ENCODE peak calls at places on chromosomes 3 and 15, in five cellular contexts. P is body of pancreas; C is CD8-positive, alpha-beta memory T cell; M is neural progenitor cell; J is breast epithelium. Z is an unnamed sample.

GRCh38 chr15:52408823-52409222 is 113.2 kb upstream of the MYO5C start:
- DNase-seq in P (no peak), C (no peak), M (no peak), J (no peak), Z (no peak)

GRCh38 chr3:39147711-39148115 is 5.7 kb downstream of the CSRNP1 start:
- DNase-seq in P (peak; percentile 59), C (no peak), M (no peak), J (peak; percentile 17), Z (no peak)

GRCh38 chr3:52317601-52318000 is 1.5 kb downstream of the DNAH1 start:
- DNase-seq in P (peak; percentile 45), C (peak; percentile 62), M (peak; percentile 93), J (peak; percentile 41), Z (no peak)

GRCh38 chr3:53129344-53129743 is 891 bp downstream of the RFT1 start:
- DNase-seq in P (no peak), C (no peak), M (no peak), J (no peak), Z (no peak)

GRCh38 chr3:12191559-12191958 is 32.8 kb upstream of the TIMP4 start:
- DNase-seq in P (no peak), C (no peak), M (no peak), J (no peak), Z (no peak)

GRCh38 chr3:136752327-136753111 is at the start of gene STAG1:
- DNase-seq in P (peak; percentile 98), C (peak; percentile 97), M (peak; percentile 99), J (peak; percentile 97), Z (peak; percentile 91)

GRCh38 chr15:50148362-50148963 is 29.4 kb upstream of the ATP8B4 start:
- DNase-seq in P (no peak), C (no peak), M (peak; percentile 88), J (no peak), Z (no peak)

GRCh38 chr3:56192001-56192400 is 276.3 kb downstream of the ERC2 start:
- DNase-seq in P (no peak), C (no peak), M (no peak), J (no peak), Z (no peak)

GRCh38 chr3:127815641-127816605 is 6.4 kb downstream of the MGLL start:
- DNase-seq in P (no peak), C (no peak), M (no peak), J (no peak), Z (no peak)
- H3K27ac ChIP-seq in P (no peak overlapping the region), C (no peak overlapping the region), M (no peak overlapping the region), J (peak overlapping the region; percentile 85), Z (no peak overlapping the region)

GRCh38 chr3:183844606-183845005 is 19.2 kb upstream of the MAP6D1 start:
- DNase-seq in P (no peak), C (no peak), M (no peak), J (no peak), Z (no peak)

GRCh38 chr3:183839751-183840150 is 14.4 kb upstream of the MAP6D1 start:
- DNase-seq in P (no peak), C (no peak), M (no peak), J (no peak), Z (no peak)

GRCh38 chr3:183845090-183845489 is 19.7 kb upstream of the MAP6D1 start:
- DNase-seq in P (no peak), C (no peak), M (no peak), J (no peak), Z (no peak)

DNA sequence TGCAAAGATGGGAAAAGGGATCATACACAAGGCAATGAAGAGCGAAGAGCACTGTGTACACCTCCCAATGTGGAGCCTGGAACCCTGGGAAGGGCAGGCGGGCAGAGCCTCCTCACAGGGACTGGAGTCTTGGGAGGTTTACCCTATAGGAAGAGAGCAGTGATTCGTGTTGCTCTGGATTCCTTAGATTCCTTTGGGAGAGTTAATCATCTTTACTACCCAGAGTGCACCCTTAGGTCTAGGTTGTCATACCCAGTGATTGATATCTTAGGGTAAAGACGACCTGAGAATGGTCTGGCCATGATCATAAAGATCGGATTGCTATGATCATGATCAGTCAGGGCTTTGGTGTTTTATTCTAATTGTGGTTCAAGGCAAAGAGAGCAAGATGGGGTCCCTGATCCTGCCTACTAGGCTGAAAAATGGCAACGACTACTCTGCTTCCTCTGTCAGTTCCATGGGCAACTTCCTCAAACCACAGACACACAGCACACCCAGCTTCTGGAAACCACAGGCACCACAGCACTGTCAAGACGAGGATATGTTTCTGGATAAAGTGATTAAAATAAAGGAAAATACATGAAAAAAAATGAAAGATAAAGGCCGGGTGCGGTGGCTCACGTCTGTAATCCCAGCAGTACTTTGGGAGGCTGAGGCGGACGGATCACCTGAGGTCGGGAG is 20.4 kb upstream of the MAP6D1 start:
- DNase-seq in P (no peak), C (no peak), M (no peak), J (no peak), Z (no peak)
- H3K36me3 ChIP-seq in P (peaks cover 4% of the 10 kb centered on the region), C (peaks cover 21% of the 10 kb centered on the region), M (peaks cover 18% of the 10 kb centered on the region), J (peaks cover 4% of the 10 kb centered on the region), Z (peaks cover 42% of the 10 kb centered on the region)

GRCh38 chr3:38130219-38130618 is 6.7 kb downstream of the ACAA1 start:
- DNase-seq in P (no peak), C (no peak), M (no peak), J (no peak), Z (no peak)

GRCh38 chr3:38130631-38131065 is 6.3 kb downstream of the ACAA1 start:
- DNase-seq in P (no peak), C (no peak), M (no peak), J (no peak), Z (no peak)

GRCh38 chr3:38128303-38128655 is 8.6 kb downstream of the ACAA1 start:
- DNase-seq in P (no peak), C (no peak), M (no peak), J (no peak), Z (peak; percentile 39)

GRCh38 chr3:38127611-38128302 is 9.2 kb downstream of the ACAA1 start:
- DNase-seq in P (no peak), C (no peak), M (no peak), J (no peak), Z (no peak)

DNA sequence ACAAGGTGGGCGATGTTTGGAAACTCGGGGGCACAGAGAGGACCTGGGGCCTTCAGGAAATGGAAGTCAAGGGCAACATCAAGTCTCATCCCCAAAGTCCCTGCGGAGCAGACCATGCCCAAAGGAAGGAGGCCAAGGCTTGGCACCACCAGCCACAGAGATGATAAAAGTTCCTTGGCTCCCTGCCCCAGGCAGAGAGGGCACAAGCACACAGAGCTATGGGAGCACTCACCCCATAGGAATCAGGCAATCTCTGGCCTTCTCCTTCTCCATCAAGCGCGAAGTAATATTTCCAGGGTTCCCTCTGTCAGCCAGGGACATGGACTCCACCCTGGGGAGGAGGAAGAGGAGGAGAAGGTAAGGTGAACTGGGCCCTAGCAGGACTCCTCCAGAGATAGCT is 7.9 kb downstream of the ACAA1 start:
- DNase-seq in P (no peak), C (no peak), M (no peak), J (no peak), Z (no peak)
- H3K27ac ChIP-seq in P (no peak overlapping the region), C (no peak overlapping the region), M (no peak overlapping the region), J (no peak overlapping the region), Z (no peak overlapping the region)

DNA sequence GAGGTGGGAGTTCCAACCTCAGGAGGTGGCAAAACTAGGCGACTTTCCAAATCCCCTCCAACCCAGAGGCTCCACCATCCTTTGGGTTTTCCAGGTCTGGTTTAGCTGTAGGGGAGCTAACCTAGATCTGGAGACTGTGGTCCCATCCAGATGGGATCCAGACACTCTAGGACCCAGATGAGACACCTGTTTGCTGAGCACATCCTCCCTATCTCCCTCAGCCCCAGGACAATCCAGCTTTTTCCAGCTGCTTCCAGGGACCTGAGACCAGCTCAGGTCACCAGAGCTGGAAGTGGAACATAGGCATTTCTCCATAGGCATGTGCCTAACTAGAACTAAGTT is 18.2 kb downstream of the CRTAP start:
- DNase-seq in P (no peak), C (no peak), M (no peak), J (no peak), Z (no peak)
- H3K36me3 ChIP-seq in P (no peaks in the 10 kb centered on the region), C (peaks cover 13% of the 10 kb centered on the region), M (no peaks in the 10 kb centered on the region), J (peaks cover 5% of the 10 kb centered on the region), Z (peaks cover 75% of the 10 kb centered on the region)

GRCh38 chr3:63656791-63657190 is 4.3 kb downstream of the SNTN start:
- DNase-seq in P (no peak), C (no peak), M (no peak), J (no peak), Z (no peak)

GRCh38 chr3:63652066-63652725 is at the start of gene SNTN:
- DNase-seq in P (no peak), C (no peak), M (no peak), J (no peak), Z (no peak)

GRCh38 chr3:63654931-63655330 is 2.5 kb downstream of the SNTN start:
- DNase-seq in P (no peak), C (no peak), M (no peak), J (no peak), Z (no peak)

GRCh38 chr3:63654246-63654645 is 1.8 kb downstream of the SNTN start:
- DNase-seq in P (no peak), C (no peak), M (no peak), J (no peak), Z (no peak)

GRCh38 chr3:63655519-63655918 is 3.0 kb downstream of the SNTN start:
- DNase-seq in P (no peak), C (no peak), M (no peak), J (no peak), Z (no peak)
- H3K27ac ChIP-seq in P (no peak overlapping the region), C (no peak overlapping the region), M (no peak overlapping the region), J (no peak overlapping the region), Z (no peak overlapping the region)

GRCh38 chr15:85477730-85478129 is 97.3 kb downstream of the AKAP13 start:
- DNase-seq in P (no peak), C (no peak), M (no peak), J (no peak), Z (no peak)
- H3K36me3 ChIP-seq in P (no peaks in the 10 kb centered on the region), C (no peaks in the 10 kb centered on the region), M (no peaks in the 10 kb centered on the region), J (no peaks in the 10 kb centered on the region), Z (no peaks in the 10 kb centered on the region)

GRCh38 chr3:111978833-111979688 is at the start of gene ABHD10:
- DNase-seq in P (peak; percentile 98), C (peak; percentile 95), M (peak; percentile 97), J (peak; percentile 86), Z (peak; percentile 97)
- H3K27ac ChIP-seq in P (peak within 1 kb of the TSS; percentile 89), C (peak within 1 kb of the TSS; percentile 87), M (peak within 1 kb of the TSS; percentile 20), J (peak within 1 kb of the TSS; percentile 91), Z (peak within 1 kb of the TSS; percentile 76)

Z was measured in ascending aorta.